ENCODE peak calls at places on chromosome 3, in six cellular contexts. R is HCT116, C is right lobe of liver, J is A549, F is IMR-90, E is adrenal gland. G is an unnamed sample.
A peak's percentile ranks its signal among the peaks of the same experiment; 100 is the strongest.

GRCh38 chr3:178206554-178206953 is 329.7 kb upstream of the KCNMB2 start:
- DNase-seq in R (no peak), C (no peak), J (no peak), F (no peak), E (no peak), G (no peak)

GRCh38 chr3:18079739-18080138 is 337.3 kb upstream of the TBC1D5 start:
- DNase-seq in R (peak; percentile 69), C (no peak), J (no peak), F (peak; percentile 2), E (no peak), G (no peak)

GRCh38 chr3:151838574-151839312 is 24.8 kb downstream of the AADAC start:
- DNase-seq in R (peak; percentile 75), C (no peak), J (peak; percentile 27), F (peak; percentile 88), E (peak; percentile 67), G (peak; percentile 78)

GRCh38 chr3:71753716-71754609 is at the start of gene GPR27:
- DNase-seq in R (no peak), C (no peak), J (peak; percentile 7), F (peak; percentile 12), E (peak; percentile 24), G (peak; percentile 34)

GRCh38 chr3:124780767-124781485 is 50.7 kb downstream of the UMPS start:
- DNase-seq in R (no peak), C (peak; percentile 88), J (no peak), F (peak; percentile 58), E (peak; percentile 48), G (peak; percentile 85)

GRCh38 chr3:49761661-49762060 is 24.7 kb downstream of the IP6K1 start:
- DNase-seq in R (no peak), C (no peak), J (no peak), F (no peak), E (no peak), G (no peak)

GRCh38 chr3:33071946-33072345 is 25.0 kb downstream of the GLB1 start:
- DNase-seq in R (no peak), C (no peak), J (no peak), F (no peak), E (no peak), G (no peak)

GRCh38 chr3:172641291-172641690 is 69.6 kb downstream of the NCEH1 start:
- DNase-seq in R (no peak), C (no peak), J (no peak), F (no peak), E (no peak), G (no peak)

GRCh38 chr3:193599393-193599792 is 6.4 kb downstream of the OPA1 start:
- DNase-seq in R (no peak), C (no peak), J (no peak), F (no peak), E (no peak), G (no peak)

GRCh38 chr3:28940530-28940929 is 340.3 kb upstream of the RBMS3 start:
- DNase-seq in R (no peak), C (no peak), J (no peak), F (peak; percentile 92), E (no peak), G (peak; percentile 64)

GRCh38 chr3:134432236-134432635 is 53.5 kb downstream of the ANAPC13 start:
- DNase-seq in R (no peak), C (no peak), J (no peak), F (no peak), E (no peak), G (no peak)

GRCh38 chr3:193865879-193866480 is 270.0 kb upstream of the HES1 start:
- DNase-seq in R (no peak), C (no peak), J (no peak), F (no peak), E (no peak), G (no peak)

GRCh38 chr3:107745354-107745753 is 222.6 kb downstream of the BBX start:
- DNase-seq in R (no peak), C (no peak), J (no peak), F (no peak), E (no peak), G (no peak)

GRCh38 chr3:191210032-191210431 is 11.0 kb downstream of the OSTN start:
- DNase-seq in R (no peak), C (no peak), J (no peak), F (no peak), E (no peak), G (no peak)

GRCh38 chr3:184772667-184773272 is 39.2 kb upstream of the VPS8 start:
- DNase-seq in R (no peak), C (no peak), J (no peak), F (no peak), E (no peak), G (no peak)

DNA sequence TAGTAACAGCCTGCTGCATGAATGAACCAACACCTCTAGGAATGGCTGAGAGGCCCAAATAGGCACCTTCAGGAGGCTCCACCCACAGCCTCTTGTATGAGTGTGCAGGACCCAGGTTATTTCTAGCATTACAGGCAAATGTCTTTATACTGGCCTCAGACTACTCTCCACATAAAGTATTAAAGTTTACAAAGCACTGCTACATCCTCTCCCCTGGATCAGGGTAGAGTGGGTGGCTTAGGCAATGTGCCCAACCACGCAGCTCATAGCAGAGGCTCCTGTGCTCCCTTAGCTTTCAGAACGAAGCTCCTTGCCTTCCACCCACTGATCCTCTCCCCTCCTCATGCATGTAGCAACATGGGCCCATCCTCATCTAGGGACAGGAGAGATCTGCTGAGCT is 16.3 kb downstream of the TMEM43 start:
- DNase-seq in R (no peak), C (no peak), J (no peak), F (peak; percentile 50), E (no peak), G (no peak)
- H3K4me1 ChIP-seq in R (peaks cover 30% of the 10 kb centered on the region), C (no peaks in the 10 kb centered on the region), J (peaks cover 39% of the 10 kb centered on the region), F (peaks cover 26% of the 10 kb centered on the region), E (peaks cover 43% of the 10 kb centered on the region), G (peaks cover 12% of the 10 kb centered on the region)

DNA sequence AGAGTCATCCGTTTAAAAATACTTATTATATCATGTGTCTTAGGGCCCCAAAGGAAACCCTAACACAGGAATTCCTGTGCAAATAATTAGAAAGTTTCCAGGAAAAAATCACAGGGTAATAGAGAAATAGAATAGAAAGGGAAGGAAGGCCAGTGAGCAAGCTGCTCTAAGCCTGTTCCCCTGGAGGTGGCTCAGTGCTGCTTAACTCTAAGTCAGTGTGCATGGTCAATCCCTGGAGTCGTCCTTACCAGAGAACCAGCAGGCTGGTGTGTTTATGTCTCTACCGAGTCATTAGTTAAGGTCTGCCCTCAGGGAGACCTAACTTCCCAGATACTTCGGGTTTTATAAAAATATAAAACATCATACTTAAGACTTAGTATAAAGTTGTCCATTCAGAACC is 21.0 kb upstream of the MCF2L2 start:
- DNase-seq in R (no peak), C (no peak), J (no peak), F (peak; percentile 38), E (no peak), G (peak; percentile 52)
- H3K4me3 ChIP-seq in R (no peak overlapping the region), C (no peak overlapping the region), J (no peak overlapping the region), F (peak overlapping the region; percentile 24), E (no peak overlapping the region), G (no peak overlapping the region)

DNA sequence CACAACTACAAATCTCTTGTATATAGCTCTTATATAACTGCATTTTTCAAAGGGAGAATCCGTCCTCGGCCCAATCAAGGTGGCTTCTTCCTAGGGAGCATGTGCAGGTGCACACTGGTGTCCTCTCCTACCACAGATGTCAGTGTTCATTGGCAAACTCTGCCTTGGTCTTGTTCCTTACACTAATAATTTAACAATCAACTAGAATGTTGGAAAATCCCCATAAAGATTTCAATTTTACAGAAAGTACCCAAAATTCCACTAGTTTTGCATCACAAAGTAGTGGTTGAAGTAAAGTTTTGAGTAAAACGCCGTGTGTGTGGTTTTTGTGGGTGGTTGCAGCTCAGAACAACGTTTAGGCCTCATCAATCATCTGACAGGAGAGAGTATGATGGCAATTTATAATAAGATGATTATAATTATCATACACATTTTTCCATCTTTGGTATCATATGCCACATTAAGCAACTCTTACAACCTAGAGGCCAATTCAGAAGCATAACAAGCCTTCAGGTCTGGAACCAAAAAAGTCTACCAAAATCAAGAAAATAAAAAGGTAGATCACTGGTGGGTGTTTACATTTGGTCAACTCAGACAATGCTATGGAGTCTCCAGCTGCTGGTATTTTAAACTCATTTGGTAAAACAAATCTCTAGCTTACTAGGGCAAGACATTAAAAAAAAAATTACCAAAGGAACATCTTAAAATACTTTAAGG is 128.9 kb upstream of the BHLHE40 start:
- DNase-seq in R (no peak), C (no peak), J (no peak), F (no peak), E (no peak), G (no peak)
- TF ChIP-seq POLR2A in R (no peak), C (no peak), J (no peak), F (no peak), E (no peak), G (no peak)

GRCh38 chr3:147410126-147410517 is 957 bp downstream of the ZIC1 start:
- DNase-seq in R (no peak), C (no peak), J (no peak), F (no peak), E (no peak), G (no peak)
- H3K4me1 ChIP-seq in R (no peaks in the 10 kb centered on the region), C (no peaks in the 10 kb centered on the region), J (no peaks in the 10 kb centered on the region), F (no peaks in the 10 kb centered on the region), E (peaks cover 32% of the 10 kb centered on the region), G (peaks cover 7% of the 10 kb centered on the region)

DNA sequence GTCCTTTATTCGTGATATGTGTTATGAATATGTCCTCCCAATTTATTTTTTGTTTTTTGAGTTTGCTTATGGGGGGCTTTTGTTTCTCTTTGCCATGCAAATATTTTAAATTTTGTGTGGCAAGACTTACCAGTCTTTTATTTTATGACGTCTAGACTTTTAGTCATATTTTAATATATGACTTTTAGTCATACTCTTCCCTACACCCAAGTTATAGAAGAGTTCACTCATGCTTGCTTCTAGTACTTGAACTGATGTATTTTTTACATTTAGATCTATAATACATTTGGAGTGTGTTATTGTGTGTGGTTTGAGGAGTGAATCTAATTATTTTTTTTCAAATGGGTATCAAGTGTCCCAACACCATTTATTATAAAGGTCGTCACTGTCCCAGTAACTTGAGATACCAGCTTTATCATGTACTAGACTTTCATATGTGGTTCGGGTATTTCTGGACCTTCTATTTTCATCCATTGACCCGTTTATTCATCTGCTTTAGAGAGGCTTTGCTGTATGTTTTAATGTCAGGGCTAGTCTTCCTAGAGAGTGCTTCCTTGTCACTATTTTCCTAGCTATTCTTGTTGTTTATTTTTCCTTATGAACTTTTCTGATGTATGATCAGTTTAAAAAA is 775 bp downstream of the PARP15 start:
- DNase-seq in R (no peak), C (no peak), J (no peak), F (no peak), E (no peak), G (no peak)
- H3K4me3 ChIP-seq in R (no peak overlapping the region), C (peak overlapping the region; percentile 56), J (no peak overlapping the region), F (no peak overlapping the region), E (no peak overlapping the region), G (peak overlapping the region; percentile 42)

G was measured in testis.